ENCODE peak calls at places on chromosomes 7 and 10, in seven cellular contexts. J, I, T, N, L, K and Y are unnamed samples.
A peak's percentile ranks its signal among the peaks of the same experiment; 100 is the strongest.

GRCh38 chr7:128053023-128053422 is 21.8 kb upstream of the LRRC4 start:
- DNase-seq in J (no peak), I (no peak), T (no peak), N (no peak), L (peak; percentile 59), K (no peak), Y (no peak)

GRCh38 chr7:36614954-36615353 is 109.3 kb downstream of the AOAH start:
- DNase-seq in J (no peak), I (no peak), T (no peak), N (no peak), L (no peak), K (no peak), Y (no peak)

GRCh38 chr10:3477683-3478082 is 305.1 kb upstream of the PITRM1 start:
- DNase-seq in J (no peak), I (no peak), T (no peak), N (peak; percentile 79), L (peak; percentile 29), K (no peak), Y (no peak)

GRCh38 chr7:116576350-116577319 is 51.8 kb downstream of the CAV1 start:
- DNase-seq in J (no peak), I (no peak), T (no peak), N (peak; percentile 96), L (peak; percentile 98), K (no peak), Y (no peak)

GRCh38 chr10:43234471-43235041 is 32.3 kb downstream of the RASGEF1A start:
- DNase-seq in J (no peak), I (peak; percentile 4), T (no peak), N (no peak), L (no peak), K (peak; percentile 29), Y (peak; percentile 37)

GRCh38 chr10:15201589-15202300 is 33.3 kb upstream of the NMT2 start:
- DNase-seq in J (no peak), I (no peak), T (no peak), N (peak; percentile 73), L (peak; percentile 65), K (no peak), Y (peak; percentile 17)

GRCh38 chr10:108582387-108582786 is 1340.9 kb downstream of the XPNPEP1 start:
- DNase-seq in J (no peak), I (no peak), T (no peak), N (peak; percentile 76), L (no peak), K (no peak), Y (no peak)

GRCh38 chr7:66732439-66732838 is 8.1 kb upstream of the RABGEF1 start:
- DNase-seq in J (no peak), I (no peak), T (no peak), N (no peak), L (no peak), K (no peak), Y (no peak)

GRCh38 chr7:157602581-157602980 is 265.8 kb downstream of the DNAJB6 start:
- DNase-seq in J (no peak), I (no peak), T (no peak), N (no peak), L (no peak), K (no peak), Y (peak; percentile 27)

GRCh38 chr10:123097039-123097438 is 38.7 kb upstream of the HMX3 start:
- DNase-seq in J (no peak), I (no peak), T (no peak), N (no peak), L (no peak), K (no peak), Y (no peak)

GRCh38 chr7:13910805-13911551 is 78.5 kb downstream of the ETV1 start:
- DNase-seq in J (no peak), I (no peak), T (no peak), N (peak; percentile 3), L (no peak), K (no peak), Y (no peak)

GRCh38 chr7:96184783-96185182 is 137.1 kb downstream of the SLC25A13 start:
- DNase-seq in J (no peak), I (no peak), T (no peak), N (no peak), L (no peak), K (no peak), Y (no peak)
- H3K4me3 ChIP-seq in J (no peak overlapping the region), I (no peak overlapping the region), T (no peak overlapping the region), N (no peak overlapping the region), L (no peak overlapping the region), K (no peak overlapping the region), Y (no peak overlapping the region)

DNA sequence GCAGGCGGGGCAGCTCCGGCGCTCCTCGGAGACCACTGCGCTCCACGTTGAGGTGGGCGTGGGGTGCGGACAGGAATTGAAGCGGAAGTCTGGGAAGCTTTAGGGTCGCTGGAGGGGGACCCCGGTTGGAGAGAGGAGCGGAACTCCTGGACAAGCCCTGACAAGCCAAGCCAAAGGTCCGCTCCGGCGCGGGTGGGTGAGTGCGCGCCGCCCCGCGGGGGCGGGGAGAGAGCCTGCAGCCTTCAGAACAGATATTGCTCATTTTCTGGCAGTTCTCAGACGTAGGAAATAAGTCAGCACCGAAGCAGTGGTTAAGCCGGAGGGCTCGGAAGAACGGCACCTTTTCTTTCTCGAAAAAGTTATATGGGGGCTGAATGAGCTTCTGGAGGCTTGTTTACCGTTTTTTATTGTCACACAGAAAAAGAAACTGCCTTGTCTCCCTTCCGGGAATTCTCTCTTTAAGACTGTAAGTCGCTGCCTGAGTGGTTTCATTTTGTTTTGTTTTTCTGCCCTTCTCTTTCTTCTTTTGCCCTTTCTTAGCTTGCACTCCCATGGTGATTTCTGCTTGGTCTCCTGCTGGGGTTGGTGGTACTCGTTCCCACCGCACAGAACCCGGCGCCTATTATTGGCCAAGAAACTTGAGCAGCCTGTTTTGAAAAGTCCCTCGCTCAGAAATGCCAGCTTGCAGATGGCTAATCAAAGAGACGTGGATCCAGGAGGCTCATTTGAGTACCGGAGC is 732 bp downstream of the FAS start:
- DNase-seq in J (no peak), I (peak; percentile 83), T (peak; percentile 74), N (peak; percentile 70), L (peak; percentile 63), K (peak; percentile 78), Y (peak; percentile 90)
- H3K4me1 ChIP-seq in J (peaks cover 24% of the 10 kb centered on the region), I (peaks cover 76% of the 10 kb centered on the region), T (peaks cover 29% of the 10 kb centered on the region), N (peaks cover 19% of the 10 kb centered on the region), L (peaks cover 12% of the 10 kb centered on the region), K (peaks cover 4% of the 10 kb centered on the region), Y (peaks cover 14% of the 10 kb centered on the region)

GRCh38 chr10:117201826-117202225 is 4.5 kb downstream of the KCNK18 start:
- DNase-seq in J (no peak), I (no peak), T (no peak), N (no peak), L (no peak), K (no peak), Y (no peak)

GRCh38 chr10:117197189-117197588 is at the start of gene KCNK18:
- DNase-seq in J (no peak), I (no peak), T (no peak), N (no peak), L (no peak), K (no peak), Y (no peak)

DNA sequence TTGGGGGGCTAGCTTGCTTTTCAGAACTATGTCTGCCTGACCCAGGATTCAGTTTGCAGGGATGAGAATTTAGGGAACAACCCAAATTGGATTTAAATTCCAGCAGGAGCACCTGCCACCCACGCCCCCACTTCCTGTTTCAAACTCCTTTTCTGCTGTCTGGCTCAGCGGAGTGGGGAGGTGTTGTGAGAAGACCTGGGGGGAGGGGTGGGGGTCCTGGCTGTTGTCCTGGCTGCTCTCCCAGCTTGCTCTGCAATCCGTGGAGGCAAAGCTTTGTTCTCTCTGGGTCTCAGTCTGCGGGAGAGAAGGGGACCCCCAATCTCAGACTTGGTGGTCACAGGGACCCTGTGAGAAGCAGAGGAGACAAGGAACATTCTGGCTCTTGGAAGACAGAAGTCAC is 799 bp downstream of the KCNK18 start:
- DNase-seq in J (no peak), I (no peak), T (peak; percentile 26), N (no peak), L (no peak), K (no peak), Y (no peak)
- H3K4me3 ChIP-seq in J (no peak overlapping the region), I (no peak overlapping the region), T (no peak overlapping the region), N (no peak overlapping the region), L (no peak overlapping the region), K (no peak overlapping the region), Y (no peak overlapping the region)

DNA sequence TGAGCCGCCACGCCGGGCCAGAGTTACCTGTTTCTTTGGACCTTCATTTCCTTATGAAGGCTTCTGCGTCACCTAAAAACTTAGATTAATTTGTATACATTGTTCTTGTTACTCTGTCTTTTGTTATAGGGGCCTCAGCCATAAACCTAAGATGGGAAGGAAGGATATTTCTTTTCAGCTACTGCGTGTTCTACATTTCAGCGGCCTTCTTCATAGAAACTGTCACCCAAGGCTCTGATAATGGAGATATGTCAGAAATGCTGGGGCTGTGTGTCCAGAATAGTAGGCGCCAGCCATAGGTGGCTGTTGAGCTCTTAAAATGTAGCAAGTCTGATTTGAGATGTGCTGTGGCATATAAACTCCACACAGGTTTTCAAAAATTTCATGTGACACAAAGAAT is 52.9 kb downstream of the HK1 start:
- DNase-seq in J (no peak), I (no peak), T (no peak), N (no peak), L (no peak), K (no peak), Y (no peak)
- H3K4me1 ChIP-seq in J (peaks cover 25% of the 10 kb centered on the region), I (peaks cover 100% of the 10 kb centered on the region), T (peaks cover 85% of the 10 kb centered on the region), N (peaks cover 31% of the 10 kb centered on the region), L (peaks cover 25% of the 10 kb centered on the region), K (peaks cover 80% of the 10 kb centered on the region), Y (peaks cover 81% of the 10 kb centered on the region)

GRCh38 chr10:128124813-128125403 is 1.3 kb downstream of the MKI67 start:
- DNase-seq in J (no peak), I (no peak), T (no peak), N (no peak), L (peak; percentile 8), K (no peak), Y (no peak)

GRCh38 chr10:128125944-128126764 is at the start of gene MKI67:
- DNase-seq in J (peak; percentile 43), I (peak; percentile 78), T (peak; percentile 97), N (peak; percentile 60), L (peak; percentile 90), K (peak; percentile 84), Y (peak; percentile 81)

GRCh38 chr10:128128582-128128981 is 2.4 kb upstream of the MKI67 start:
- DNase-seq in J (no peak), I (no peak), T (no peak), N (no peak), L (no peak), K (no peak), Y (no peak)

GRCh38 chr10:128123853-128124252 is 2.4 kb downstream of the MKI67 start:
- DNase-seq in J (no peak), I (no peak), T (no peak), N (no peak), L (no peak), K (no peak), Y (no peak)

DNA sequence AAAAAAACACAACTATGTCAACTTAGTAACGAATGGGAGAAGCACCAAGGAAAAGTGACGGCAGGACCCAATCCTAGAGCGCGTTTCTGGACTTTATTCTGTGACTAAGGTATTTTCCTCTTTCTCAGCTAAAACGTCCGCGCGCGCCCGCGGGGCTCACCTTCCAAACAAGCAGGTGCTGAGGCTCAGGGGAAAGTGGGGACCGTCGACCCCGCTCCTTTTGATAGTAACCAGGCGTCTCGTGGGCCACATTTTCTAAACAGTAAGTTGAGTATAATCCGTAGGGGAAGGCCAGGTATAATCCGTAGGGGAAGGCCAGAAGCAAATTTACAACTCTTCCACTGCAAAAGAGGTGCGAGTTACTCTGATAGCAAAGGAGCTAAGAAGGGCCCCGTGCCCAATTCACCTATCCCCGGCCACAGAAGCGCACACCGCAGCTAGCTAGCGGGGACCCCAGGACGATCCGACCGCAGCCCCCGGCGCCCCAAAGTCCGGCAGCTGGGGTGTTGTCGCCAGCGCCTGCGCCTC is 743 bp downstream of the MKI67 start:
- DNase-seq in J (no peak), I (no peak), T (no peak), N (no peak), L (peak; percentile 12), K (no peak), Y (no peak)
- H3K4me3 ChIP-seq in J (peak overlapping the region; percentile 89), I (peak overlapping the region; percentile 75), T (peak overlapping the region; percentile 94), N (peak overlapping the region; percentile 83), L (peak overlapping the region; percentile 84), K (peak overlapping the region; percentile 66), Y (peak overlapping the region; percentile 47)

GRCh38 chr10:30467939-30468338 is 34.0 kb downstream of the MAP3K8 start:
- DNase-seq in J (no peak), I (no peak), T (no peak), N (no peak), L (no peak), K (no peak), Y (no peak)
- H3K4me1 ChIP-seq in J (no peaks in the 10 kb centered on the region), I (peaks cover under 1% of the 10 kb centered on the region), T (no peaks in the 10 kb centered on the region), N (no peaks in the 10 kb centered on the region), L (no peaks in the 10 kb centered on the region), K (peaks cover 9% of the 10 kb centered on the region), Y (no peaks in the 10 kb centered on the region)